ENCODE peak calls at places on chromosomes 13 and 19, in six cellular contexts. U is stomach, G is GM06990, J is breast epithelium, T is tibial nerve, S is fibroblast of villous mesenchyme. Q is an unnamed sample.
A peak's percentile ranks its signal among the peaks of the same experiment; 100 is the strongest.

GRCh38 chr13:40488869-40489391 is 177.5 kb downstream of the FOXO1 start:
- DNase-seq in J (no peak), U (no peak), S (no peak), T (no peak), G (no peak), Q (no peak)

GRCh38 chr19:18023596-18024212 is 15.7 kb downstream of the ARRDC2 start:
- DNase-seq in U (peak; percentile 64), J (no peak), S (peak; percentile 48), G (no peak), T (peak; percentile 96), Q (no peak)

GRCh38 chr19:6587093-6587820 is 3.7 kb downstream of the CD70 start:
- DNase-seq in G (no peak), T (no peak), U (no peak), J (no peak), S (no peak), Q (no peak)

GRCh38 chr13:49651775-49652690 is 23.7 kb downstream of the ARL11 start:
- DNase-seq in U (no peak), J (no peak), T (no peak), S (no peak), G (no peak), Q (no peak)

GRCh38 chr19:48836089-48837017 is at the start of gene HSD17B14:
- DNase-seq in T (no peak), J (no peak), S (peak; percentile 65), G (no peak), U (no peak), Q (no peak)

GRCh38 chr19:34964598-34964997 is 569 bp upstream of the ZNF792 start:
- DNase-seq in U (no peak), T (no peak), G (no peak), S (no peak), J (no peak), Q (no peak)

GRCh38 chr13:51478418-51479198 is 25.8 kb upstream of the INTS6 start:
- DNase-seq in J (no peak), G (no peak), T (no peak), U (no peak), S (no peak), Q (no peak)

GRCh38 chr13:92549275-92549674 is 677.3 kb upstream of the GPC6 start:
- DNase-seq in T (no peak), G (no peak), J (no peak), S (no peak), U (no peak), Q (no peak)

GRCh38 chr13:27792393-27793218 is at the start of gene GSX1:
- DNase-seq in J (no peak), G (no peak), T (no peak), S (peak; percentile 72), U (peak; percentile 72), Q (peak; percentile 40)

GRCh38 chr13:110653851-110654250 is 38.5 kb downstream of the NAXD start:
- DNase-seq in U (no peak), S (no peak), J (no peak), T (no peak), G (no peak), Q (no peak)

GRCh38 chr19:403221-404036 is 5.5 kb downstream of the C2CD4C start:
- DNase-seq in S (no peak), J (peak; percentile 22), G (no peak), T (no peak), U (no peak), Q (no peak)
- TF ChIP-seq CTCF in S (no peak), J (no peak), G (no peak), T (no peak), U (no peak), Q (no peak)

DNA sequence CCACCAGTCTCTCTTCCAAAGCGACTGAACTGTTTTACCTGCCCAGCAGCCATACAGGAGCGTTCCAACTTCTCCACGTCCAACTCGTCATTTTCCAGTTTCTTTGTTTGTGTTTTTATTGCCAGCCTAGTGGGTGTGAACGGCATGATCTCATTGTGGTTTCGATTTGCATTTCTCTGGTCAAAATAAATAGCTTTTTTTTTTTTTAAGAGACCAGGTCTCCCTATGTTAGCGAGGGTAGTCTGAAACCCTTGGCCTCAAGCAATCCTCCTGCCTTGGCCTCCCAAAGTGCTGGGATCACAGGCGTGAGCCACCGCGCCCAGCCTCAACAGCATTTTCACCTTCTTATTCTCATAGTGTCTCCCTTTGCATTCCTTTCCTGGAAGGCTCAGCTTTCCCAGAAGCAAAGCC is 4.1 kb upstream of the JSRP1 start:
- DNase-seq in U (no peak), T (no peak), S (peak; percentile 58), G (no peak), J (no peak), Q (no peak)
- H3K4me3 ChIP-seq in U (no peak overlapping the region), T (no peak overlapping the region), S (no peak overlapping the region), G (no peak overlapping the region), J (no peak overlapping the region), Q (no peak overlapping the region)

GRCh38 chr19:33406521-33407139 is 33.1 kb downstream of the CEBPG start:
- DNase-seq in G (peak; percentile 53), S (peak; percentile 47), J (no peak), T (peak; percentile 90), U (peak; percentile 83), Q (peak; percentile 18)

GRCh38 chr19:33407716-33408115 is 34.2 kb downstream of the CEBPG start:
- DNase-seq in U (no peak), G (no peak), S (no peak), T (no peak), J (no peak), Q (no peak)

GRCh38 chr19:33405491-33406461 is 32.3 kb downstream of the CEBPG start:
- DNase-seq in G (no peak), U (no peak), T (no peak), S (no peak), J (no peak), Q (no peak)

GRCh38 chr19:33408116-33408515 is 34.6 kb downstream of the CEBPG start:
- DNase-seq in S (no peak), T (no peak), J (no peak), G (no peak), U (no peak), Q (no peak)

GRCh38 chr19:33407140-33407551 is 33.6 kb downstream of the CEBPG start:
- DNase-seq in T (no peak), S (no peak), G (no peak), U (no peak), J (no peak), Q (no peak)
- TF ChIP-seq CTCF in T (peak; percentile 24), S (no peak), G (no peak), U (no peak), J (no peak), Q (no peak)

GRCh38 chr13:36915106-36915505 is 4.9 kb downstream of the SMAD9 start:
- DNase-seq in U (no peak), G (no peak), S (no peak), J (no peak), T (no peak), Q (no peak)

GRCh38 chr13:36915891-36916640 is 4.0 kb downstream of the SMAD9 start:
- DNase-seq in T (no peak), S (no peak), U (no peak), G (no peak), J (no peak), Q (no peak)

GRCh38 chr13:36912983-36913382 is 7.1 kb downstream of the SMAD9 start:
- DNase-seq in U (no peak), G (no peak), T (no peak), J (no peak), S (no peak), Q (no peak)

GRCh38 chr13:36913463-36913862 is 6.6 kb downstream of the SMAD9 start:
- DNase-seq in T (no peak), G (no peak), S (no peak), U (no peak), J (no peak), Q (no peak)

DNA sequence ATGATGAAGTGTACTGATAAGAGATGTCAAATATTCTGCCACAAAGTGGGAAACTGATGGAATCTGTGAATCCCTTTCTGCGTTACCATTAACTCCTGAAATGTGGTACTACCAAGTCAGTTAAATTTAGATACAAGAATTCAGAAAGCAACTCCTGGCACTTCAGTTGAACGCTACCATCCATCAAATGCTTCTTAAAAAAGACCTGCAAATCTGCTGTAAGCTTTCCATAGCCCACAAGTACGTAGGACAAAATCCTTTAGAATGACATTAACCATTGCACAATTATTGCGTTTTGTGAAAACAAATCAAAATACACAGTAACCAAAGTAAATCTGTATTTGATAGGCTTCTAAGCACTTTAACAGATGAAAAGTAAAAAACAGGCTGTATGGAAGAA is 5.4 kb downstream of the SMAD9 start:
- DNase-seq in T (no peak), S (no peak), J (no peak), G (no peak), U (no peak), Q (no peak)
- H3K4me3 ChIP-seq in T (no peak overlapping the region), S (no peak overlapping the region), J (no peak overlapping the region), G (no peak overlapping the region), U (no peak overlapping the region), Q (no peak overlapping the region)

Q was measured in astrocyte of the cerebellum.